ENCODE peak calls at places on chromosomes 13 and 19, in ten cellular contexts. X is upper lobe of right lung; V is A549; M is dermis blood vessel endothelial cell; T is stimulated activated CD4-positive, alpha-beta T cell treated with anti-CD3 and anti-CD28 coated beads, Interleukin-1b, Interleukin-23, amount 100 ng/mL, for 1 hour; K is mammary epithelial cell; A is activated CD4-positive, alpha-beta T cell treated with anti-CD3 and anti-CD28 coated beads for 48 hours; B is GF-D8; G is AG04450; C is NCI-H1092 treated with DMSO at 0.1 percent for 48 hours. S is an unnamed sample.

GRCh38 chr19:19304186-19304975 is 15.9 kb downstream of the SUGP1 start:
- DNase-seq in X (no peak), V (no peak), M (no peak), T (no peak), K (no peak), A (no peak), B (no peak), G (no peak), C (no peak), S (no peak)

GRCh38 chr13:101945435-101945834 is 456.4 kb downstream of the FGF14 start:
- DNase-seq in X (no peak), V (peak), M (no peak), T (no peak), K (no peak), A (no peak), B (no peak), G (no peak), C (no peak), S (no peak)

GRCh38 chr19:19459099-19459498 is 53.6 kb downstream of the GATAD2A start:
- DNase-seq in X (no peak), V (no peak), M (no peak), T (no peak), K (no peak), A (no peak), B (no peak), G (no peak), C (no peak), S (no peak)

GRCh38 chr13:35789335-35790166 is 313.1 kb upstream of the MAB21L1 start:
- DNase-seq in X (no peak), V (peak), M (peak), T (no peak), K (peak), A (no peak), B (no peak), G (no peak), C (peak), S (peak)

GRCh38 chr13:44022196-44022595 is 142.5 kb downstream of the LACC1 start:
- DNase-seq in X (no peak), V (peak), M (no peak), T (no peak), K (no peak), A (no peak), B (no peak), G (no peak), C (no peak), S (no peak)

GRCh38 chr19:48961051-48961649 is 4.0 kb upstream of the FTL start:
- DNase-seq in X (no peak), V (peak), M (no peak), T (no peak), K (no peak), A (no peak), B (no peak), G (no peak), C (no peak), S (no peak)

GRCh38 chr19:44278181-44278690 is 18.6 kb downstream of the ZNF233 start:
- DNase-seq in X (no peak), V (no peak), M (no peak), T (no peak), K (peak), A (no peak), B (no peak), G (no peak), C (no peak), S (no peak)

GRCh38 chr19:7783991-7784421 is 21.0 kb downstream of the CLEC4M start:
- DNase-seq in X (peak), V (peak), M (no peak), T (no peak), K (peak), A (no peak), B (peak), G (peak), C (no peak), S (no peak)

GRCh38 chr19:11560404-11560988 is 1.5 kb upstream of the ELOF1 start:
- DNase-seq in X (no peak), V (peak), M (peak), T (no peak), K (peak), A (peak), B (peak), G (peak), C (peak), S (peak)

GRCh38 chr19:7874080-7874856 is at the start of gene PRR36:
- DNase-seq in X (peak), V (peak), M (peak), T (no peak), K (no peak), A (peak), B (no peak), G (no peak), C (peak), S (peak)

GRCh38 chr13:110581489-110582185 is 20.1 kb upstream of the RAB20 start:
- DNase-seq in X (no peak), V (no peak), M (no peak), T (no peak), K (no peak), A (no peak), B (no peak), G (no peak), C (no peak), S (no peak)

GRCh38 chr13:111006508-111007031 is 91.7 kb upstream of the ANKRD10 start:
- DNase-seq in X (peak), V (no peak), M (peak), T (no peak), K (no peak), A (no peak), B (no peak), G (no peak), C (peak), S (no peak)

GRCh38 chr19:17243854-17244617 is 1.7 kb downstream of the NR2F6 start:
- DNase-seq in X (peak), V (peak), M (peak), T (no peak), K (peak), A (no peak), B (no peak), G (no peak), C (no peak), S (no peak)

GRCh38 chr19:41427647-41428480 is 690 bp upstream of the B3GNT8 start:
- DNase-seq in X (peak), V (no peak), M (peak), T (no peak), K (no peak), A (peak), B (peak), G (no peak), C (peak), S (no peak)

GRCh38 chr13:43572601-43573360 is 214.0 kb downstream of the ENOX1 start:
- DNase-seq in X (no peak), V (no peak), M (no peak), T (no peak), K (peak), A (no peak), B (no peak), G (no peak), C (no peak), S (no peak)

GRCh38 chr13:114140909-114141255 is 8.5 kb upstream of the RASA3 start:
- DNase-seq in X (no peak), V (no peak), M (no peak), T (no peak), K (no peak), A (peak), B (no peak), G (no peak), C (no peak), S (no peak)

GRCh38 chr13:100836696-100837095 is 162.1 kb upstream of the TMTC4 start:
- DNase-seq in X (no peak), V (no peak), M (peak), T (no peak), K (peak), A (no peak), B (no peak), G (no peak), C (no peak), S (no peak)

GRCh38 chr13:79541426-79542049 is 60.6 kb downstream of the NDFIP2 start:
- DNase-seq in X (no peak), V (peak), M (peak), T (no peak), K (peak), A (no peak), B (peak), G (peak), C (peak), S (peak)

GRCh38 chr19:58519087-58519354 is 589 bp downstream of the ZBTB45 start:
- DNase-seq in X (peak), V (peak), M (peak), T (no peak), K (peak), A (peak), B (peak), G (no peak), C (peak), S (peak)

GRCh38 chr19:3186891-3187661 is 1.3 kb downstream of the NCLN start:
- DNase-seq in X (no peak), V (no peak), M (no peak), T (no peak), K (no peak), A (no peak), B (no peak), G (no peak), C (no peak), S (no peak)

GRCh38 chr19:55319786-55320185 is 5.4 kb downstream of the TMEM150B start:
- DNase-seq in X (no peak), V (no peak), M (peak), T (no peak), K (no peak), A (no peak), B (no peak), G (no peak), C (peak), S (no peak)

GRCh38 chr13:110448677-110449076 is 112.8 kb downstream of the RAB20 start:
- DNase-seq in X (no peak), V (no peak), M (no peak), T (no peak), K (no peak), A (no peak), B (no peak), G (no peak), C (no peak), S (no peak)

GRCh38 chr19:4974855-4975469 is 6.0 kb downstream of the KDM4B start:
- DNase-seq in X (no peak), V (no peak), M (no peak), T (no peak), K (no peak), A (no peak), B (no peak), G (no peak), C (no peak), S (no peak)

GRCh38 chr19:18533058-18533457 is 10.3 kb downstream of the FKBP8 start:
- DNase-seq in X (no peak), V (no peak), M (no peak), T (no peak), K (no peak), A (no peak), B (no peak), G (no peak), C (no peak), S (no peak)

GRCh38 chr13:30978981-30979956 is 46.8 kb downstream of the TEX26 start:
- DNase-seq in X (peak), V (peak), M (peak), T (peak), K (no peak), A (peak), B (no peak), G (no peak), C (no peak), S (peak)

GRCh38 chr19:29510701-29511265 is 15.0 kb upstream of the VSTM2B start:
- DNase-seq in X (peak), V (no peak), M (no peak), T (no peak), K (no peak), A (no peak), B (no peak), G (no peak), C (no peak), S (no peak)

GRCh38 chr13:80458546-80458945 is 117.6 kb upstream of the SPRY2 start:
- DNase-seq in X (no peak), V (no peak), M (peak), T (no peak), K (no peak), A (no peak), B (no peak), G (no peak), C (no peak), S (no peak)

GRCh38 chr19:49193822-49194394 is 36.3 kb downstream of the TRPM4 start:
- DNase-seq in X (no peak), V (no peak), M (no peak), T (no peak), K (no peak), A (no peak), B (no peak), G (no peak), C (no peak), S (no peak)

GRCh38 chr19:13633109-13633508 is 126.8 kb upstream of the CACNA1A start:
- DNase-seq in X (no peak), V (no peak), M (peak), T (no peak), K (no peak), A (no peak), B (no peak), G (peak), C (peak), S (peak)

GRCh38 chr13:92429231-92429630 is 797.4 kb upstream of the GPC6 start:
- DNase-seq in X (no peak), V (no peak), M (no peak), T (no peak), K (no peak), A (no peak), B (no peak), G (no peak), C (no peak), S (no peak)

GRCh38 chr13:80862466-80862865 is 521.5 kb upstream of the SPRY2 start:
- DNase-seq in X (no peak), V (no peak), M (no peak), T (no peak), K (no peak), A (no peak), B (no peak), G (no peak), C (no peak), S (no peak)

GRCh38 chr13:48679941-48680630 is 26.4 kb downstream of the CYSLTR2 start:
- DNase-seq in X (no peak), V (no peak), M (no peak), T (no peak), K (no peak), A (no peak), B (no peak), G (no peak), C (no peak), S (no peak)

GRCh38 chr19:56969726-56970125 is 129.2 kb upstream of the PEG3 start:
- DNase-seq in X (no peak), V (no peak), M (no peak), T (no peak), K (no peak), A (no peak), B (no peak), G (no peak), C (no peak), S (no peak)

GRCh38 chr13:34567558-34567957 is 374.5 kb upstream of the NBEA start:
- DNase-seq in X (no peak), V (no peak), M (no peak), T (no peak), K (no peak), A (no peak), B (no peak), G (no peak), C (no peak), S (no peak)

GRCh38 chr13:80342541-80343371 is 1.8 kb upstream of the SPRY2 start:
- DNase-seq in X (peak), V (peak), M (peak), T (peak), K (peak), A (peak), B (peak), G (no peak), C (peak), S (peak)